ENCODE peak calls at places on chromosomes 2 and 18, in five cellular contexts. O, N, D, S and X are unnamed samples.

GRCh38 chr2:16943279-16943958 is 277.8 kb upstream of the CYRIA start:
- DNase-seq in O (no peak), N (no peak), D (no peak), S (no peak), X (no peak)

GRCh38 chr2:232293191-232293590 is 85.4 kb upstream of the ALPP start:
- DNase-seq in O (no peak), N (no peak), D (no peak), S (no peak), X (no peak)

GRCh38 chr2:182728028-182728427 is 12.0 kb downstream of the DNAJC10 start:
- DNase-seq in O (no peak), N (no peak), D (no peak), S (no peak), X (no peak)

GRCh38 chr2:47429795-47430194 is 26.8 kb downstream of the MSH2 start:
- DNase-seq in O (peak; percentile 51), N (no peak), D (no peak), S (no peak), X (no peak)

GRCh38 chr2:26916128-26916692 is 54.2 kb upstream of the MAPRE3 start:
- DNase-seq in O (no peak), N (no peak), D (no peak), S (no peak), X (no peak)

GRCh38 chr2:156400704-156401678 is 35.2 kb upstream of the GPD2 start:
- DNase-seq in O (peak; percentile 82), N (peak; percentile 76), D (peak; percentile 60), S (peak; percentile 84), X (peak; percentile 65)

GRCh38 chr2:212032032-212032431 is 506.6 kb downstream of the ERBB4 start:
- DNase-seq in O (peak; percentile 91), N (no peak), D (no peak), S (no peak), X (no peak)

GRCh38 chr2:43057742-43058706 is 168.4 kb downstream of the ZFP36L2 start:
- DNase-seq in O (no peak), N (peak; percentile 47), D (no peak), S (no peak), X (no peak)

GRCh38 chr18:62485684-62486083 is 37.1 kb upstream of the ZCCHC2 start:
- DNase-seq in O (peak; percentile 87), N (no peak), D (peak; percentile 64), S (peak; percentile 81), X (no peak)

GRCh38 chr2:78999410-78999809 is 26.1 kb upstream of the REG3G start:
- DNase-seq in O (no peak), N (peak; percentile 31), D (no peak), S (peak; percentile 23), X (no peak)

GRCh38 chr2:110667061-110667460 is 10.8 kb downstream of the BUB1 start:
- DNase-seq in O (no peak), N (no peak), D (no peak), S (no peak), X (no peak)

GRCh38 chr2:197576631-197577030 is 60.8 kb downstream of the MOB4 start:
- DNase-seq in O (peak; percentile 39), N (no peak), D (no peak), S (no peak), X (no peak)

GRCh38 chr2:7102831-7103230 is 185.6 kb downstream of the RNF144A start:
- DNase-seq in O (no peak), N (no peak), D (no peak), S (no peak), X (no peak)

GRCh38 chr2:112706170-112706664 is 14.6 kb upstream of the NT5DC4 start:
- DNase-seq in O (peak; percentile 97), N (no peak), D (peak; percentile 50), S (peak; percentile 97), X (no peak)

GRCh38 chr2:74671479-74671878 is 17.4 kb downstream of the SEMA4F start:
- DNase-seq in O (peak; percentile 70), N (no peak), D (no peak), S (no peak), X (no peak)

GRCh38 chr2:230974096-230974913 is 21.6 kb upstream of the SPATA3 start:
- DNase-seq in O (peak; percentile 93), N (no peak), D (no peak), S (no peak), X (no peak)

GRCh38 chr2:41934323-41935003 is 113.4 kb upstream of the PKDCC start:
- DNase-seq in O (peak; percentile 87), N (no peak), D (no peak), S (peak; percentile 46), X (no peak)

GRCh38 chr2:149160701-149161217 is 122.3 kb downstream of the LYPD6B start:
- DNase-seq in O (peak; percentile 11), N (peak; percentile 7), D (no peak), S (no peak), X (no peak)

GRCh38 chr2:108905906-108906305 is 83.1 kb downstream of the EDAR start:
- DNase-seq in O (no peak), N (no peak), D (no peak), S (no peak), X (no peak)

GRCh38 chr2:223591596-223591995 is 10.6 kb downstream of the SCG2 start:
- DNase-seq in O (peak; percentile 39), N (no peak), D (no peak), S (no peak), X (no peak)
- H3K4me2 ChIP-seq in O (peak overlapping the region; percentile 15), N (no peak overlapping the region), D (no peak overlapping the region), S (no peak overlapping the region), X (no peak overlapping the region)

DNA sequence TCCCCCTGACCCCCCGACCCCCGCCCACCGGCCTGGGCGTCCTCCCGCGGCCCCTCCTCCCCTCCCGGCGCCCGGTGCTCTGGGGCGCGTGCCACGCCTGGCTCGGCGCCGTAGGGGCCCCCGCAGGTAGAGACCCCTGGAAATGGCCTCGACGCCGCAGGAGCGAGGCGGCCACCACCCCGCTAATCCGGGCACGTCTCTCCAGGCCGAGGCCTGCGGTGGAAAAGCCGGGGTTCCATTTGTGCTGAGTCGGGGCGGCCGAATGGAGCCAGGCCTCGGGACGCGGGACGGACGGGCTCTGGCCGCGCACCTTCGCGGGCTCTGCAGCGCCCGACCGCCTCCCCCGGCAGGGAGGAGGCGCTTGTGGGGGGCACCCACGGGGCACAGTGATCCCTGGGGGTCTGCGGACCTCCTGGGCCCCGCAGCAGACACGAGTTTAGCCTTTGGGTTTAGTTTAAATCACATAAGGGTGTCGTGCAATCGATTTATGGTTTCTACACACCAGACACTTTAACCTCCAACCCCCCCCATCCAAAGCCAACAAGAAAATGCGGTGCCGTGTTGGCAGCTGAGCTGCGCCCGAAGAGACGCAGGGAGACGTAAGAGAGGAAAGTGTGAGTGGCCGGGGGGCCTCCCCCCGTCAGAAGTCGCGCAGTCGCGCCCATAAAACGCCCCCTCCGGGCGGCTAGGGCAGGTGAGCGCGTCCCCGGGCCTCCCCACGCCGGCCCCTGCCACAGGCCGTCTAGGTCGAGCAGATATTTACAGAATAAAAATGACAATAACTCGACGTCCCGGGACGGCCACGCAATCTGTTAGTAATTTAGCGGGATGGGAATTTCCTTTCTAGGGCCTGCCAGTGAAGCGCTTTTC is 1.1 kb upstream of the NFATC1 start:
- DNase-seq in O (peak; percentile 56), N (peak; percentile 68), D (no peak), S (peak; percentile 30), X (no peak)
- H3K4me2 ChIP-seq in O (no peak overlapping the region), N (peak overlapping the region; percentile 83), D (peak overlapping the region; percentile 78), S (peak overlapping the region; percentile 32), X (peak overlapping the region; percentile 28)

GRCh38 chr18:74715865-74716712 is 118.4 kb downstream of the ZNF407 start:
- DNase-seq in O (no peak), N (no peak), D (no peak), S (no peak), X (no peak)
- H3K4me2 ChIP-seq in O (no peak overlapping the region), N (no peak overlapping the region), D (no peak overlapping the region), S (no peak overlapping the region), X (no peak overlapping the region)

DNA sequence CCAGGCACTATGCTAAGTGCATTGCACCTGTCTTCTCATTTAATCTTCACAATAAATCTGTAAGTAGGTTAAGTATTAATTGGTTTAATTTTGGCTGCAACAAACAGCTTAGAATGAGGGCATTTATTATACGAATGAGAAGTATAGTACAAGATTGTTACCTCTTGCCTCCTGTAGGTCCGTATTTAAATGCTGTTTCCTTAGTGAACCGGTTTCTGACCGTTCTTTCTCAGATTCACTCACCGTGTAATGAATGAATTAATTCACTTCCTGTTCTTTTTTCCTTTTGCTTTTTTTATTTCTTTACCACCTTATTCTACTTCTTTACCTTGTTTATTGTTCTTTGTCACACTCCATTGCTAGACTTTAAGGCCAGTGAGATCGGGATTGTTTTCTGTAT is 153.8 kb upstream of the RASGRP3 start:
- DNase-seq in O (no peak), N (no peak), D (no peak), S (no peak), X (no peak)
- H3K4me2 ChIP-seq in O (peak overlapping the region; percentile 4), N (no peak overlapping the region), D (no peak overlapping the region), S (no peak overlapping the region), X (no peak overlapping the region)

GRCh38 chr2:165115258-165115657 is 88.6 kb downstream of the SCN3A start:
- DNase-seq in O (no peak), N (no peak), D (no peak), S (no peak), X (no peak)
- H3K4me2 ChIP-seq in O (no peak overlapping the region), N (no peak overlapping the region), D (no peak overlapping the region), S (no peak overlapping the region), X (no peak overlapping the region)

GRCh38 chr2:128686498-128686861 is 367.8 kb upstream of the HS6ST1 start:
- DNase-seq in O (peak; percentile 12), N (no peak), D (no peak), S (no peak), X (no peak)

GRCh38 chr2:128686881-128687550 is 368.3 kb upstream of the HS6ST1 start:
- DNase-seq in O (no peak), N (no peak), D (no peak), S (no peak), X (no peak)

GRCh38 chr2:128687551-128687945 is 368.9 kb upstream of the HS6ST1 start:
- DNase-seq in O (no peak), N (no peak), D (no peak), S (no peak), X (no peak)

GRCh38 chr2:128684523-128684922 is 365.9 kb upstream of the HS6ST1 start:
- DNase-seq in O (no peak), N (no peak), D (no peak), S (no peak), X (no peak)

DNA sequence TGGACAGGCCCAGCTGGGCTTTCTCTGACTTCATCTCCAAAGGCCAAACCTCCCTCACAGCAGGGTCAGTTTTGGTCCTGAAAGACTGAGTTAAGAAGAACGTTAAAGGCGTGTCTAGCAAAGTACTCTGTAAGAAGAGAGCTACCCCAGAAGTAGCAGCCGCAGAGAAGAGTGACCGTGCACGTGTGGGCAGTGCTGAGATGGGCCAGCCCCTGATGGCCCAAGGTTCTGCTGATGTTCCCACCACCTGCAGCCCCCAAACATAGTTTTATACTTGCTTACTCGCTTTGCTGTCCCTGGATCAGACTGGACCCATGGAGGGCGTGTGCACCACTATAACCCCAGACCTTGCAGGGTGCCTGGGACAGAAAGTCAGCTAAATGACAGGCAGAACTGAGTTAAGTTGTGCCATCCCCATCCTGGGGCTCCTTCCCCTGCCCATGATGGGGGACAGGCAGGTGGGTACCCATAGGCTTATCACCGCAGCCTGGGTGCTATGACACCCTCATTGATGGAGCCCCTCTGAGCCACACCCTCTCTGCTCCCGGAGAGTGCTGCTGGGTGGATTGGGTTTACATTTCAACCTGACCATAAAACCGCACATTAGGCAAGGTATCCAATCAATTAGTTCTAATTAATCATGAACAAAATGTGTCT is 367.3 kb upstream of the HS6ST1 start:
- DNase-seq in O (no peak), N (no peak), D (no peak), S (no peak), X (no peak)
- H3K4me2 ChIP-seq in O (no peak overlapping the region), N (no peak overlapping the region), D (no peak overlapping the region), S (no peak overlapping the region), X (no peak overlapping the region)

GRCh38 chr2:141496805-141497204 is 634.0 kb downstream of the LRP1B start:
- DNase-seq in O (peak; percentile 27), N (no peak), D (no peak), S (no peak), X (no peak)
- H3K4me2 ChIP-seq in O (no peak overlapping the region), N (no peak overlapping the region), D (no peak overlapping the region), S (no peak overlapping the region), X (no peak overlapping the region)